ENCODE peak calls at places on chromosomes 5 and 9, in ten cellular contexts. T, K, S, G, C, M, R, O, Y and Z are unnamed samples. For H3K4me1 and H3K9me3, the result is how much of the 10 kb centered on the place peaks cover.

GRCh38 chr5:151740958-151741373 is 17.5 kb downstream of the ATOX1 start:
- DNase-seq in R (peak), Y (no peak), C (no peak), M (no peak), K (no peak), G (no peak), S (no peak), T (no peak), O (no peak), Z (no peak)

GRCh38 chr5:170579623-170580022 is 75.8 kb downstream of the KCNIP1 start:
- DNase-seq in R (no peak), C (no peak), K (peak), Y (no peak), M (no peak), O (no peak), G (no peak), T (no peak), S (no peak), Z (no peak)

GRCh38 chr5:90675222-90675621 is 116.6 kb downstream of the ADGRV1 start:
- DNase-seq in R (no peak), G (no peak), Y (no peak), M (no peak), T (no peak), S (no peak), O (no peak), K (no peak), C (no peak), Z (no peak)

GRCh38 chr5:97133106-97133505 is 9.3 kb downstream of the LIX1 start:
- DNase-seq in K (no peak), S (no peak), M (no peak), T (no peak), Y (no peak), O (no peak), C (no peak), G (no peak), R (no peak), Z (no peak)

GRCh38 chr9:15018238-15018637 is 108.0 kb upstream of the FREM1 start:
- DNase-seq in T (no peak), G (no peak), Y (no peak), M (no peak), O (no peak), C (no peak), R (no peak), K (no peak), S (no peak), Z (no peak)

GRCh38 chr9:135216666-135217431 is 129.4 kb downstream of the OLFM1 start:
- DNase-seq in C (no peak), S (peak), G (no peak), T (no peak), Y (no peak), R (no peak), K (peak), M (no peak), O (peak), Z (no peak)

GRCh38 chr5:109580225-109580624 is 109.5 kb upstream of the MAN2A1 start:
- DNase-seq in R (no peak), G (no peak), T (no peak), Y (no peak), K (no peak), M (no peak), O (no peak), C (no peak), S (peak), Z (no peak)

GRCh38 chr5:148443998-148444397 is 60.2 kb downstream of the FBXO38 start:
- DNase-seq in R (peak), O (peak), M (peak), T (peak), G (peak), K (no peak), C (no peak), S (peak), Y (no peak), Z (peak)

GRCh38 chr9:124934290-124934689 is 6.6 kb downstream of the GOLGA1 start:
- DNase-seq in T (no peak), K (no peak), R (peak), Y (no peak), G (no peak), M (no peak), S (no peak), O (no peak), C (no peak), Z (no peak)

GRCh38 chr5:171521679-171522078 is 102.2 kb downstream of the FGF18 start:
- DNase-seq in C (no peak), K (no peak), Y (no peak), S (no peak), O (no peak), M (no peak), G (no peak), R (no peak), T (no peak), Z (no peak)

DNA sequence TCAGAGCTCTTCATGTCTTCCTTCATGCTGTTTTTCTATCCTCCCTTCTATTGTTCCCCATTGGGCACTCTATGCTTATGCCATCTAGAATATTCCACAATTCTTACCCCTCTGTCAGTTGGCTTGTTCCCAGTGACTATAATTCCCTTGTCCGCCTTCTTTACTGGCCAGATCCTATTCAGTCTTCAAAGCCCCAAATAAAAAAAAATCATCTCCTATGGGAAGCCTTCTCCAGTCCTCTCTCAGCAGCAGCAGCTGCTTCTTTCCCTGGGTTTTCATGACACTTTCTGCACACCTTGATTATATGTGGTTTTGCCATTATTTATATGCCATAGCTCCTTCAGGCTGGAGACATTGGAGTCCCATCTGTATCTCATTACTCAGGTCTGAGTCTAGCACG is 54.6 kb upstream of the TNFAIP8 start:
- DNase-seq in G (no peak), T (no peak), O (no peak), M (no peak), R (no peak), S (no peak), Y (no peak), K (no peak), C (no peak), Z (no peak)
- H3K4me1 ChIP-seq in G (under half), T (under half), O (under half), M (under half), R (under half), S (under half), Y (under half), K (under half), C (under half), Z (under half)

GRCh38 chr9:34701023-34701768 is 8.7 kb downstream of the CCL21 start:
- DNase-seq in M (peak), G (peak), R (peak), S (peak), O (peak), Y (peak), C (peak), T (peak), K (peak), Z (peak)
- H3K9me3 ChIP-seq in M (under half), G (under half), R (under half), S (under half), O (under half), Y (under half), C (under half), T (under half), K (under half), Z (under half)

GRCh38 chr9:84403288-84403687 is 62.7 kb upstream of the SLC28A3 start:
- DNase-seq in R (no peak), T (no peak), S (no peak), C (no peak), K (no peak), Y (no peak), M (no peak), O (no peak), G (no peak), Z (no peak)
- H3K4me1 ChIP-seq in R (under half), T (under half), S (under half), C (under half), K (under half), Y (under half), M (under half), O (under half), G (under half), Z (under half)

GRCh38 chr5:141411575-141411974 is 1.2 kb upstream of the PCDHGA10 start:
- DNase-seq in T (no peak), M (no peak), K (no peak), O (no peak), Y (no peak), R (no peak), S (no peak), C (no peak), G (no peak), Z (no peak)

GRCh38 chr5:141409598-141410306 is 1.9 kb downstream of the PCDHGB6 start:
- DNase-seq in G (no peak), K (peak), Y (no peak), C (no peak), S (no peak), M (no peak), T (no peak), O (no peak), R (no peak), Z (no peak)

GRCh38 chr5:141419074-141419880 is 1.6 kb upstream of the PCDHGA11 start:
- DNase-seq in M (no peak), T (no peak), Y (no peak), R (no peak), C (no peak), S (no peak), K (no peak), G (no peak), O (no peak), Z (no peak)

GRCh38 chr5:141412853-141413539 is at the start of gene PCDHGA10:
- DNase-seq in Y (no peak), T (no peak), G (peak), K (peak), S (peak), M (no peak), R (peak), C (peak), O (peak), Z (peak)

DNA sequence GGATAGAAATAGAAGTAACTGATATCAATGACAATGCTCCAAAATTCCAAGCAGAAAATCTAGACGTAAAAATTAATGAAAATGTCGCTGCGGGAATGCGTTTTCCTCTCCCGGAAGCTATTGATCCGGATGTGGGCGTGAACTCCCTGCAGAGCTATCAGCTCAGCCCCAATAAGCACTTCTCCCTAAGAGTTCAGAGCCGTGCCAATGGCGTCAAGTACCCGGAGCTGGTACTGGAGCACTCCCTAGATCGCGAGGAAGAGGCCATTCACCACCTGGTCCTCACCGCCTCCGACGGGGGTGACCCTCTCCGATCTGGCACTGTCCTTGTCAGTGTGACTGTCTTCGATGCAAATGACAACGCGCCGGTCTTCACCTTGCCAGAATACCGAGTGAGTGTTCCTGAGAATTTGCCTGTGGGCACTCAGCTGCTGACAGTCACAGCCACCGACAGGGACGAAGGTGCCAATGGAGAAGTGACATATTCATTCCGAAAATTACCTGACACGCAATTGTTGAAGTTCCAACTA is 818 bp downstream of the PCDHGA10 start:
- DNase-seq in S (no peak), M (no peak), O (no peak), R (no peak), C (no peak), G (no peak), K (peak), T (no peak), Y (no peak), Z (no peak)
- H3K9me3 ChIP-seq in S (half or more), M (under half), O (under half), R (half or more), C (under half), G (under half), K (under half), T (half or more), Y (half or more), Z (under half)

GRCh38 chr9:69696802-69697201 is 24.6 kb upstream of the APBA1 start:
- DNase-seq in K (no peak), R (no peak), Y (no peak), M (no peak), G (no peak), T (no peak), S (no peak), O (no peak), C (no peak), Z (no peak)
- H3K4me1 ChIP-seq in K (under half), R (under half), Y (under half), M (under half), G (under half), T (under half), S (under half), O (under half), C (under half), Z (under half)

GRCh38 chr5:158039441-158039840 is 180.5 kb upstream of the CLINT1 start:
- DNase-seq in C (no peak), S (no peak), T (no peak), R (no peak), K (no peak), M (no peak), Y (no peak), O (no peak), G (no peak), Z (no peak)
- H3K9me3 ChIP-seq in C (under half), S (under half), T (under half), R (under half), K (under half), M (under half), Y (under half), O (under half), G (under half), Z (under half)

GRCh38 chr9:93582115-93582514 is 5.7 kb downstream of the PHF2 start:
- DNase-seq in R (no peak), C (no peak), Y (no peak), T (no peak), O (no peak), M (peak), S (peak), K (peak), G (no peak), Z (no peak)
- H3K4me1 ChIP-seq in R (under half), C (half or more), Y (half or more), T (under half), O (under half), M (under half), S (under half), K (under half), G (under half), Z (under half)

GRCh38 chr9:40927260-40927631 is 201.2 kb downstream of the FOXD4L6 start:
- DNase-seq in S (no peak), T (no peak), R (no peak), O (no peak), K (no peak), M (no peak), Y (no peak), G (no peak), C (no peak), Z (no peak)
- H3K9me3 ChIP-seq in S (under half), T (half or more), R (half or more), O (under half), K (under half), M (under half), Y (half or more), G (under half), C (under half), Z (under half)

GRCh38 chr9:98781588-98782383 is 14.6 kb downstream of the ANKS6 start:
- DNase-seq in S (no peak), R (no peak), T (no peak), M (no peak), C (no peak), O (no peak), Y (no peak), G (peak), K (no peak), Z (no peak)
- H3K4me1 ChIP-seq in S (under half), R (under half), T (under half), M (under half), C (under half), O (under half), Y (under half), G (under half), K (under half), Z (under half)

GRCh38 chr5:179079165-179079987 is 19.2 kb downstream of the ZNF354C start:
- DNase-seq in O (no peak), K (no peak), M (no peak), C (no peak), R (no peak), T (no peak), S (no peak), Y (no peak), G (no peak), Z (no peak)
- H3K9me3 ChIP-seq in O (under half), K (under half), M (under half), C (under half), R (half or more), T (half or more), S (half or more), Y (half or more), G (under half), Z (under half)